ENCODE peak calls at places on chromosomes 12 and 14, in eight cellular contexts. A is Peyer's patch; Y is PC-3; J is A549; M is CD8-positive, alpha-beta memory T cell; Z is cardiac muscle cell; O is A673; E is CD8-positive, alpha-beta T cell. K is an unnamed sample.

GRCh38 chr14:88251650-88252049 is 71.4 kb downstream of the KCNK10 start:
- DNase-seq in A (no peak), Y (peak; percentile 18), J (no peak), M (no peak), Z (no peak), O (no peak), E (no peak), K (no peak)

GRCh38 chr14:100644784-100645183 is 57.6 kb upstream of the BEGAIN start:
- DNase-seq in A (no peak), Y (no peak), J (no peak), M (no peak), Z (no peak), O (no peak), E (no peak), K (no peak)

GRCh38 chr12:114835031-114835430 is 151.1 kb upstream of the TBX3 start:
- DNase-seq in A (no peak), Y (peak; percentile 38), J (no peak), M (no peak), Z (peak; percentile 82), O (no peak), E (no peak), K (peak; percentile 83)

GRCh38 chr14:68137704-68138619 is 318.4 kb downstream of the RAD51B start:
- DNase-seq in A (no peak), Y (peak; percentile 98), J (peak; percentile 69), M (no peak), Z (peak; percentile 89), O (peak; percentile 98), E (no peak), K (peak; percentile 97)

GRCh38 chr14:45972416-45972815 is 679.2 kb downstream of the RPL10L start:
- DNase-seq in A (no peak), Y (no peak), J (no peak), M (no peak), Z (no peak), O (no peak), E (no peak), K (no peak)

GRCh38 chr14:69199786-69200185 is 8.5 kb downstream of the EXD2 start:
- DNase-seq in A (no peak), Y (no peak), J (no peak), M (no peak), Z (no peak), O (no peak), E (no peak), K (no peak)

GRCh38 chr14:95183532-95184412 is 26.4 kb upstream of the DICER1 start:
- DNase-seq in A (no peak), Y (no peak), J (no peak), M (no peak), Z (peak; percentile 50), O (no peak), E (no peak), K (peak; percentile 23)

GRCh38 chr14:68879321-68879781 is 86.5 kb upstream of the ZFP36L1 start:
- DNase-seq in A (no peak), Y (no peak), J (no peak), M (no peak), Z (no peak), O (no peak), E (no peak), K (no peak)

GRCh38 chr12:13090054-13090453 is 13.4 kb downstream of the GSG1 start:
- DNase-seq in A (no peak), Y (no peak), J (no peak), M (no peak), Z (no peak), O (no peak), E (no peak), K (no peak)

GRCh38 chr12:53145861-53146260 is 34.7 kb upstream of the ZNF740 start:
- DNase-seq in A (no peak), Y (no peak), J (no peak), M (no peak), Z (no peak), O (no peak), E (no peak), K (no peak)

GRCh38 chr14:29521526-29522137 is 406.0 kb downstream of the PRKD1 start:
- DNase-seq in A (no peak), Y (peak; percentile 51), J (no peak), M (no peak), Z (peak; percentile 18), O (peak; percentile 54), E (no peak), K (no peak)

GRCh38 chr12:99386907-99387306 is 260.6 kb upstream of the GARIN6 start:
- DNase-seq in A (no peak), Y (peak; percentile 76), J (peak; percentile 13), M (no peak), Z (peak; percentile 50), O (peak; percentile 71), E (no peak), K (no peak)

GRCh38 chr14:66074546-66074945 is 411.6 kb upstream of the CCDC196 start:
- DNase-seq in A (no peak), Y (no peak), J (no peak), M (no peak), Z (no peak), O (no peak), E (no peak), K (no peak)

GRCh38 chr14:37992489-37992888 is 215.2 kb upstream of the SSTR1 start:
- DNase-seq in A (no peak), Y (no peak), J (no peak), M (no peak), Z (no peak), O (no peak), E (no peak), K (no peak)

GRCh38 chr12:122467983-122468382 is 32.7 kb downstream of the ZCCHC8 start:
- DNase-seq in A (no peak), Y (no peak), J (no peak), M (no peak), Z (no peak), O (no peak), E (no peak), K (no peak)
- H3K27ac ChIP-seq in A (no peak overlapping the region), Y (no peak overlapping the region), J (no peak overlapping the region), M (no peak overlapping the region), Z (no peak overlapping the region), O (no peak overlapping the region), E (no peak overlapping the region), K (no peak overlapping the region)

DNA sequence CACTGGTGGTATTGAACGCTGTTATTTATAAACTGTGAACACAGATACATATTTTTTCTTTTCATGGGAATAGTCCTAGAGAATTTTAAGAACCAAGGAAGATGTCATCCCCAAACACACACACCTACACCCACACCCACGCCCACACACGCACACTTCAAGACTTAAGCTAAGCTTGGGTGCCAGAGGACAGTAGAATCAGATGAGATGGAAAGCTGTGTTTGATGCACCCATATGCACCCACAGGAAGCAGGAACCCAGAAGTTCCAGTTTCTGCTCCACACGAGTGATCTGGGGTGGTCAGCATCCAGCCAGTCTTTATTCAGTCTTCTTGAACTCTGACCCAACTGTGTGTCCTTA is 348.3 kb downstream of the KCNH5 start:
- DNase-seq in A (no peak), Y (no peak), J (no peak), M (no peak), Z (no peak), O (no peak), E (no peak), K (no peak)
- H3K27ac ChIP-seq in A (no peak overlapping the region), Y (no peak overlapping the region), J (peak overlapping the region; percentile 44), M (no peak overlapping the region), Z (no peak overlapping the region), O (no peak overlapping the region), E (no peak overlapping the region), K (no peak overlapping the region)

GRCh38 chr14:22572562-22573058 is 16.4 kb downstream of the DAD1 start:
- DNase-seq in A (no peak), Y (peak; percentile 25), J (peak; percentile 24), M (no peak), Z (peak; percentile 84), O (no peak), E (no peak), K (peak; percentile 76)

GRCh38 chr14:22579218-22579617 is 9.8 kb downstream of the DAD1 start:
- DNase-seq in A (no peak), Y (no peak), J (no peak), M (no peak), Z (no peak), O (no peak), E (no peak), K (peak; percentile 38)

GRCh38 chr14:22579881-22580280 is 9.1 kb downstream of the DAD1 start:
- DNase-seq in A (no peak), Y (no peak), J (no peak), M (no peak), Z (no peak), O (no peak), E (no peak), K (no peak)

GRCh38 chr14:22580604-22581003 is 8.4 kb downstream of the DAD1 start:
- DNase-seq in A (no peak), Y (no peak), J (no peak), M (no peak), Z (no peak), O (no peak), E (no peak), K (no peak)

DNA sequence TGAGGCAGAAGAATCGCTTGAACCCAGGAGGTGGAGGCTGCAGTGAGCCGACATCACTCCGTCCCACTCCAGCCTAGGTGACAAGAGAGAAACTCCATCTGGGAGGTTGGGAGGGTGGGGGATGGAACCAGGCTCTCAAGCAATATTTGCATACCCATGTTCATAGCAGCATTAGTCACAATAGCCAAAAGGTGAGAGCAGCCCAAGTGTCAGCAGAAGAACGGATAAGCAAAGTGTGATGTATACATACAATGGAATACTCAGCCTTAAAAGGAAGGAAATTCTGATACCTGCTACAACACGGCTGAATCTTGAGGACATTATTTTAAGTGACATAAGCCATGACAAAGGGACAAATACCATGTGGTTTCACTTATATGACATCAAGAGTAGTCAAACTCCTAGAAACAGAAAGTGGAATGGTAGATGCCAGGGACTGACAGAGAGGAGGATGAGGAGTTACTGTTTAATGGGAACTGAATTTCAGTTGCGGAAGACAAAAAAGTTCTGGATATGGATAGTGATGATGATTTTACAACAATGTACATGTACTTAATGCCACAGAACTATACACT is 11.6 kb downstream of the DAD1 start:
- DNase-seq in A (no peak), Y (no peak), J (no peak), M (no peak), Z (no peak), O (no peak), E (no peak), K (no peak)
- H3K27ac ChIP-seq in A (no peak overlapping the region), Y (no peak overlapping the region), J (no peak overlapping the region), M (no peak overlapping the region), Z (no peak overlapping the region), O (no peak overlapping the region), E (no peak overlapping the region), K (no peak overlapping the region)

GRCh38 chr12:67832155-67832554 is 157.1 kb upstream of the IFNG-AS1 start:
- DNase-seq in A (no peak), Y (no peak), J (no peak), M (no peak), Z (no peak), O (no peak), E (no peak), K (no peak)

GRCh38 chr12:67829873-67830272 is 159.4 kb upstream of the IFNG-AS1 start:
- DNase-seq in A (no peak), Y (no peak), J (no peak), M (no peak), Z (no peak), O (peak; percentile 21), E (no peak), K (no peak)

GRCh38 chr12:67826946-67827719 is 162.1 kb upstream of the IFNG-AS1 start:
- DNase-seq in A (no peak), Y (peak; percentile 63), J (no peak), M (no peak), Z (peak; percentile 42), O (no peak), E (no peak), K (peak; percentile 71)

GRCh38 chr12:67826148-67826547 is 163.1 kb upstream of the IFNG-AS1 start:
- DNase-seq in A (no peak), Y (no peak), J (no peak), M (no peak), Z (no peak), O (no peak), E (no peak), K (no peak)

GRCh38 chr12:67827820-67828383 is 161.3 kb upstream of the IFNG-AS1 start:
- DNase-seq in A (peak; percentile 47), Y (peak; percentile 95), J (peak; percentile 86), M (no peak), Z (peak; percentile 89), O (peak; percentile 43), E (no peak), K (peak; percentile 99)
- H3K27ac ChIP-seq in A (peak overlapping the region; percentile 80), Y (peak overlapping the region; percentile 78), J (peak overlapping the region; percentile 54), M (no peak overlapping the region), Z (peak overlapping the region; percentile 85), O (no peak overlapping the region), E (no peak overlapping the region), K (peak overlapping the region; percentile 89)